ENCODE peak calls at places on chromosomes 16 and 17, in four cellular contexts. B is CD4-positive, alpha-beta T cell; O is nephron progenitor cell; P is A172. C is an unnamed sample.

GRCh38 chr17:81081619-81082176 is 46.7 kb downstream of the BAIAP2 start:
- DNase-seq in B (no peak), O (no peak), P (no peak), C (no peak)

GRCh38 chr17:2049333-2050245 is 5.3 kb upstream of the HIC1 start:
- DNase-seq in B (peak; percentile 85), O (peak; percentile 95), P (no peak), C (peak; percentile 76)

GRCh38 chr17:21042434-21043295 is at the start of gene USP22:
- DNase-seq in B (no peak), O (peak; percentile 97), P (peak; percentile 42), C (no peak)

GRCh38 chr16:14510939-14511797 is 118.9 kb downstream of the PARN start:
- DNase-seq in B (no peak), O (no peak), P (peak; percentile 95), C (peak; percentile 79)

GRCh38 chr16:89629827-89630610 is 16.6 kb downstream of the DPEP1 start:
- DNase-seq in B (no peak), O (no peak), P (no peak), C (no peak)

GRCh38 chr16:67438824-67439393 is 8.0 kb downstream of the HSD11B2 start:
- DNase-seq in B (no peak), O (no peak), P (no peak), C (no peak)

GRCh38 chr16:27426423-27427408 is 24.7 kb downstream of the IL21R start:
- DNase-seq in B (peak; percentile 70), O (no peak), P (peak; percentile 97), C (peak; percentile 93)

GRCh38 chr16:1662543-1662942 is 15.5 kb upstream of the JPT2 start:
- DNase-seq in B (no peak), O (no peak), P (no peak), C (no peak)

C was measured in RPMI7951.